ENCODE peak calls at places on chromosome 16, in nine cellular contexts. N, B, C, X, A, L, D, S and H are unnamed samples.

GRCh38 chr16:46862555-46863447 is 21.4 kb upstream of the GPT2 start:
- DNase-seq in S (no peak), D (no peak), X (no peak), N (no peak), L (no peak), A (no peak), B (no peak), C (no peak), H (no peak)

GRCh38 chr16:89314357-89314756 is 96.9 kb downstream of the ZNF778 start:
- DNase-seq in S (no peak), N (no peak), X (no peak), L (no peak), D (peak), C (no peak), B (no peak), A (no peak), H (no peak)

GRCh38 chr16:65083181-65083845 is 38.5 kb downstream of the CDH11 start:
- DNase-seq in X (no peak), B (no peak), L (no peak), A (no peak), S (no peak), N (no peak), D (no peak), C (no peak), H (no peak)

GRCh38 chr16:17420821-17421220 is 49.9 kb downstream of the XYLT1 start:
- DNase-seq in L (no peak), D (no peak), S (no peak), X (no peak), C (no peak), A (no peak), B (no peak), N (no peak), H (no peak)

GRCh38 chr16:3021449-3022207 is 1.5 kb downstream of the TNFRSF12A start:
- DNase-seq in L (peak), S (peak), N (peak), B (peak), D (peak), C (peak), X (peak), A (peak), H (peak)

GRCh38 chr16:28255838-28256237 is 36.5 kb upstream of the SBK1 start:
- DNase-seq in L (no peak), D (no peak), X (no peak), C (no peak), N (no peak), B (no peak), S (no peak), A (no peak), H (no peak)

GRCh38 chr16:2270588-2271470 is 2.9 kb upstream of the RNPS1 start:
- DNase-seq in L (no peak), B (no peak), X (no peak), A (no peak), D (no peak), N (no peak), S (no peak), C (no peak), H (no peak)

GRCh38 chr16:82936941-82937551 is 310.3 kb downstream of the CDH13 start:
- DNase-seq in C (no peak), L (no peak), B (no peak), N (no peak), X (no peak), D (no peak), A (no peak), S (no peak), H (no peak)

GRCh38 chr16:23679986-23680336 is 1.3 kb downstream of the PLK1 start:
- DNase-seq in B (no peak), N (no peak), A (no peak), X (no peak), D (no peak), S (peak), C (no peak), L (peak), H (no peak)

GRCh38 chr16:27450836-27451341 is 48.9 kb downstream of the IL21R start:
- DNase-seq in S (no peak), A (no peak), C (no peak), X (no peak), B (no peak), D (peak), L (no peak), N (no peak), H (no peak)

GRCh38 chr16:57276596-57276995 is 7.9 kb downstream of the PLLP start:
- DNase-seq in N (no peak), S (no peak), A (no peak), B (no peak), L (no peak), C (no peak), X (no peak), D (no peak), H (no peak)

GRCh38 chr16:66494916-66495315 is 55.0 kb downstream of the TK2 start:
- DNase-seq in S (no peak), X (no peak), N (no peak), D (no peak), C (no peak), L (no peak), B (no peak), A (no peak), H (no peak)

GRCh38 chr16:78045865-78046581 is 23.7 kb downstream of the CLEC3A start:
- DNase-seq in L (no peak), S (no peak), A (no peak), C (no peak), D (peak), X (no peak), N (no peak), B (no peak), H (no peak)

GRCh38 chr16:65178151-65178550 is 56.3 kb upstream of the CDH11 start:
- DNase-seq in N (no peak), C (no peak), A (no peak), B (no peak), D (no peak), X (no peak), S (no peak), L (no peak), H (no peak)

GRCh38 chr16:69145658-69146057 is 13.2 kb downstream of the UTP4 start:
- DNase-seq in C (no peak), S (no peak), B (no peak), D (no peak), L (no peak), N (no peak), X (no peak), A (no peak), H (no peak)

GRCh38 chr16:68732068-68732680 is 4.9 kb upstream of the CDH1 start:
- DNase-seq in S (no peak), A (peak), B (peak), X (no peak), L (peak), C (no peak), D (no peak), N (no peak), H (peak)

GRCh38 chr16:31427441-31428276 is 501 bp downstream of the COX6A2 start:
- DNase-seq in S (peak), L (no peak), N (peak), B (no peak), A (no peak), D (peak), X (no peak), C (peak), H (no peak)

GRCh38 chr16:56357765-56358322 is 67.5 kb downstream of the AMFR start:
- DNase-seq in X (no peak), A (no peak), D (no peak), N (no peak), L (no peak), S (peak), B (no peak), C (no peak), H (no peak)

GRCh38 chr16:2468725-2469398 is 2.2 kb upstream of the NTN3 start:
- DNase-seq in L (no peak), S (no peak), C (no peak), N (no peak), A (peak), B (peak), X (no peak), D (no peak), H (no peak)

GRCh38 chr16:12087901-12088364 is 111.4 kb downstream of the SNX29 start:
- DNase-seq in C (no peak), B (peak), A (peak), L (peak), D (no peak), S (peak), N (no peak), X (no peak), H (no peak)

GRCh38 chr16:23257682-23258081 is 44.4 kb upstream of the SCNN1B start:
- DNase-seq in N (no peak), X (no peak), L (peak), C (no peak), D (no peak), A (no peak), B (no peak), S (peak), H (no peak)

GRCh38 chr16:83992624-83993023 is 24.6 kb downstream of the NECAB2 start:
- DNase-seq in N (no peak), X (no peak), L (no peak), A (peak), D (no peak), C (no peak), B (peak), S (no peak), H (no peak)

GRCh38 chr16:66553223-66553622 is 847 bp downstream of the CKLF start:
- DNase-seq in S (no peak), C (no peak), D (no peak), L (peak), A (no peak), B (no peak), N (no peak), X (no peak), H (no peak)

GRCh38 chr16:70428178-70428998 is 10.5 kb downstream of the ST3GAL2 start:
- DNase-seq in L (peak), A (no peak), S (peak), N (peak), B (peak), X (peak), D (peak), C (no peak), H (no peak)

GRCh38 chr16:57617604-57618111 is 10.8 kb upstream of the ADGRG1 start:
- DNase-seq in A (no peak), L (no peak), N (no peak), D (no peak), B (no peak), S (peak), C (no peak), X (no peak), H (no peak)

GRCh38 chr16:57749101-57749692 is 13.6 kb downstream of the KATNB1 start:
- DNase-seq in X (no peak), L (no peak), C (no peak), D (no peak), N (no peak), A (no peak), S (no peak), B (no peak), H (no peak)

GRCh38 chr16:3998793-3999478 is 117.3 kb downstream of the ADCY9 start:
- DNase-seq in S (no peak), N (no peak), B (peak), X (no peak), L (no peak), A (no peak), C (no peak), D (no peak), H (no peak)

GRCh38 chr16:10188236-10188635 is 6.0 kb upstream of the GRIN2A start:
- DNase-seq in L (no peak), D (no peak), C (no peak), X (no peak), S (no peak), N (no peak), B (no peak), A (no peak), H (no peak)

GRCh38 chr16:12062343-12063003 is 85.9 kb downstream of the SNX29 start:
- DNase-seq in A (no peak), D (no peak), B (no peak), N (no peak), S (peak), L (peak), C (no peak), X (peak), H (no peak)

GRCh38 chr16:84541999-84542876 is 37.8 kb upstream of the MEAK7 start:
- DNase-seq in D (no peak), N (no peak), L (no peak), S (no peak), X (no peak), C (no peak), A (no peak), B (no peak), H (no peak)

GRCh38 chr16:58114827-58115825 is 14.1 kb downstream of the CFAP20 start:
- DNase-seq in X (no peak), B (no peak), S (peak), L (no peak), N (no peak), D (no peak), A (no peak), C (no peak), H (no peak)

GRCh38 chr16:20766294-20766693 is 2.5 kb downstream of the ACSM3 start:
- DNase-seq in S (no peak), C (no peak), X (no peak), A (no peak), L (no peak), B (no peak), N (no peak), D (no peak), H (no peak)

GRCh38 chr16:19136549-19137196 is 22.9 kb downstream of the ITPRIPL2 start:
- DNase-seq in A (no peak), B (no peak), D (no peak), L (no peak), C (no peak), X (no peak), S (peak), N (no peak), H (no peak)

GRCh38 chr16:83899272-83899897 is 470 bp downstream of the MLYCD start:
- DNase-seq in A (no peak), X (no peak), S (peak), C (no peak), L (peak), N (peak), B (no peak), D (peak), H (no peak)

GRCh38 chr16:986925-987581 is 5.5 kb downstream of the SOX8 start:
- DNase-seq in N (no peak), L (peak), A (peak), X (no peak), B (peak), C (no peak), S (no peak), D (no peak), H (no peak)

GRCh38 chr16:67846063-67846319 is 742 bp upstream of the NUTF2 start:
- DNase-seq in D (no peak), A (no peak), C (no peak), N (no peak), L (no peak), S (no peak), B (no peak), X (no peak), H (no peak)

GRCh38 chr16:97822-98221 is 19.8 kb downstream of the MPG start:
- DNase-seq in S (no peak), C (no peak), B (no peak), N (no peak), X (no peak), L (no peak), D (no peak), A (no peak), H (no peak)

GRCh38 chr16:20318006-20318405 is 9.3 kb downstream of the GP2 start:
- DNase-seq in C (no peak), A (no peak), D (no peak), X (no peak), N (no peak), L (no peak), S (no peak), B (no peak), H (no peak)

GRCh38 chr16:74944466-74944865 is 40.5 kb downstream of the WDR59 start:
- DNase-seq in L (no peak), B (no peak), D (no peak), S (peak), X (no peak), C (no peak), A (no peak), N (no peak), H (no peak)